ENCODE peak calls at places on chromosomes 7 and 10, in nine cellular contexts. One of them, this sample, is unnamed.
A peak's percentile ranks its signal among the peaks of the same experiment; 100 is the strongest.

GRCh38 chr7:25636871-25637283 is 408.6 kb upstream of the NPVF start:
- DNase-seq in GM12865: no peak
- DNase-seq in T-helper 2 cell: no peak
- DNase-seq in NCI-H1436 treated with DMSO at 0.1 percent for 48 hours: no peak
- DNase-seq in posterior cingulate gyrus: no peak
- DNase-seq in endothelial cell: no peak
- DNase-seq in ureter: no peak
- DNase-seq in NB4: no peak
- DNase-seq in Calu3: no peak
- DNase-seq in this sample: no peak

GRCh38 chr10:93437946-93438795 is 44.0 kb downstream of the MYOF start:
- DNase-seq in GM12865: no peak
- DNase-seq in T-helper 2 cell: no peak
- DNase-seq in NCI-H1436 treated with DMSO at 0.1 percent for 48 hours: no peak
- DNase-seq in posterior cingulate gyrus: no peak
- DNase-seq in endothelial cell: peak; percentile 18
- DNase-seq in ureter: no peak
- DNase-seq in NB4: no peak
- DNase-seq in Calu3: no peak
- DNase-seq in this sample: no peak

GRCh38 chr7:22147868-22148267 is 202.2 kb upstream of the CDCA7L start:
- DNase-seq in GM12865: no peak
- DNase-seq in T-helper 2 cell: no peak
- DNase-seq in NCI-H1436 treated with DMSO at 0.1 percent for 48 hours: no peak
- DNase-seq in posterior cingulate gyrus: no peak
- DNase-seq in endothelial cell: no peak
- DNase-seq in ureter: no peak
- DNase-seq in NB4: no peak
- DNase-seq in Calu3: no peak
- DNase-seq in this sample: no peak

GRCh38 chr10:124325658-124325965 is 93.1 kb downstream of the OAT start:
- DNase-seq in GM12865: no peak
- DNase-seq in T-helper 2 cell: no peak
- DNase-seq in NCI-H1436 treated with DMSO at 0.1 percent for 48 hours: no peak
- DNase-seq in posterior cingulate gyrus: no peak
- DNase-seq in endothelial cell: no peak
- DNase-seq in ureter: no peak
- DNase-seq in NB4: no peak
- DNase-seq in Calu3: no peak
- DNase-seq in this sample: no peak

GRCh38 chr10:16440396-16441105 is 3.7 kb downstream of the PTER start:
- DNase-seq in GM12865: peak; percentile 53
- DNase-seq in T-helper 2 cell: no peak
- DNase-seq in NCI-H1436 treated with DMSO at 0.1 percent for 48 hours: peak; percentile 17
- DNase-seq in posterior cingulate gyrus: no peak
- DNase-seq in endothelial cell: no peak
- DNase-seq in ureter: peak; percentile 60
- DNase-seq in NB4: no peak
- DNase-seq in Calu3: peak; percentile 59
- DNase-seq in this sample: no peak

GRCh38 chr7:2522780-2523433 is 3.3 kb downstream of the LFNG start:
- DNase-seq in GM12865: no peak
- DNase-seq in T-helper 2 cell: no peak
- DNase-seq in NCI-H1436 treated with DMSO at 0.1 percent for 48 hours: no peak
- DNase-seq in posterior cingulate gyrus: no peak
- DNase-seq in endothelial cell: no peak
- DNase-seq in ureter: no peak
- DNase-seq in NB4: no peak
- DNase-seq in Calu3: peak; percentile 86
- DNase-seq in this sample: no peak

GRCh38 chr7:57256637-57257375 is 124.6 kb upstream of the ZNF479 start:
- DNase-seq in GM12865: no peak
- DNase-seq in T-helper 2 cell: no peak
- DNase-seq in NCI-H1436 treated with DMSO at 0.1 percent for 48 hours: no peak
- DNase-seq in posterior cingulate gyrus: no peak
- DNase-seq in endothelial cell: no peak
- DNase-seq in ureter: no peak
- DNase-seq in NB4: no peak
- DNase-seq in Calu3: no peak
- DNase-seq in this sample: no peak

GRCh38 chr10:93081834-93082233 is 8.1 kb downstream of the CYP26A1 start:
- DNase-seq in GM12865: no peak
- DNase-seq in T-helper 2 cell: no peak
- DNase-seq in NCI-H1436 treated with DMSO at 0.1 percent for 48 hours: no peak
- DNase-seq in posterior cingulate gyrus: no peak
- DNase-seq in endothelial cell: no peak
- DNase-seq in ureter: no peak
- DNase-seq in NB4: no peak
- DNase-seq in Calu3: no peak
- DNase-seq in this sample: no peak

GRCh38 chr10:32446701-32447406 is 914 bp downstream of the CCDC7 start:
- DNase-seq in GM12865: peak; percentile 10
- DNase-seq in T-helper 2 cell: no peak
- DNase-seq in NCI-H1436 treated with DMSO at 0.1 percent for 48 hours: no peak
- DNase-seq in posterior cingulate gyrus: no peak
- DNase-seq in endothelial cell: no peak
- DNase-seq in ureter: no peak
- DNase-seq in NB4: peak; percentile 16
- DNase-seq in Calu3: no peak
- DNase-seq in this sample: peak; percentile 14

GRCh38 chr10:108787932-108788331 is 1135.4 kb downstream of the XPNPEP1 start:
- DNase-seq in GM12865: no peak
- DNase-seq in T-helper 2 cell: no peak
- DNase-seq in NCI-H1436 treated with DMSO at 0.1 percent for 48 hours: no peak
- DNase-seq in posterior cingulate gyrus: no peak
- DNase-seq in endothelial cell: no peak
- DNase-seq in ureter: no peak
- DNase-seq in NB4: no peak
- DNase-seq in Calu3: no peak
- DNase-seq in this sample: no peak

GRCh38 chr7:158000160-158000559 is 587.5 kb downstream of the PTPRN2 start:
- DNase-seq in GM12865: no peak
- DNase-seq in T-helper 2 cell: no peak
- DNase-seq in NCI-H1436 treated with DMSO at 0.1 percent for 48 hours: no peak
- DNase-seq in posterior cingulate gyrus: no peak
- DNase-seq in endothelial cell: no peak
- DNase-seq in ureter: no peak
- DNase-seq in NB4: no peak
- DNase-seq in Calu3: no peak
- DNase-seq in this sample: no peak

This sample was measured in GF-D8.